ENCODE peak calls at places on chromosomes 3 and 15, in ten cellular contexts. R, X, Y, L, O, Q, B, U, K and N are unnamed samples.

GRCh38 chr3:141795719-141796435 is 32.7 kb downstream of the GRK7 start:
- DNase-seq in R (no peak), X (no peak), Y (no peak), L (no peak), O (no peak), Q (peak), B (peak), U (no peak), K (no peak), N (no peak)

GRCh38 chr15:56804908-56805307 is 71.6 kb upstream of the ZNF280D start:
- DNase-seq in R (no peak), X (no peak), Y (no peak), L (no peak), O (no peak), Q (peak), B (no peak), U (no peak), K (no peak), N (no peak)

GRCh38 chr3:61876797-61877196 is 315.4 kb downstream of the PTPRG start:
- DNase-seq in R (no peak), X (no peak), Y (no peak), L (no peak), O (no peak), Q (peak), B (no peak), U (no peak), K (no peak), N (no peak)

GRCh38 chr15:25176616-25176923 is 221.8 kb downstream of the SNRPN start:
- DNase-seq in R (peak), X (no peak), Y (peak), L (peak), O (no peak), Q (no peak), B (no peak), U (no peak), K (no peak), N (no peak)

GRCh38 chr3:46833346-46834300 is 29.6 kb downstream of the MYL3 start:
- DNase-seq in R (no peak), X (no peak), Y (no peak), L (peak), O (no peak), Q (no peak), B (no peak), U (no peak), K (no peak), N (no peak)

GRCh38 chr3:33490641-33491241 is 50.5 kb upstream of the UBP1 start:
- DNase-seq in R (no peak), X (no peak), Y (no peak), L (no peak), O (no peak), Q (peak), B (no peak), U (no peak), K (no peak), N (no peak)

GRCh38 chr15:42146551-42147430 is 9.6 kb downstream of the PLA2G4F start:
- DNase-seq in R (peak), X (no peak), Y (no peak), L (peak), O (no peak), Q (no peak), B (no peak), U (peak), K (no peak), N (peak)

GRCh38 chr3:114350690-114351089 is 56.9 kb downstream of the TIGIT start:
- DNase-seq in R (no peak), X (no peak), Y (no peak), L (peak), O (no peak), Q (no peak), B (no peak), U (no peak), K (no peak), N (no peak)

GRCh38 chr3:15460891-15461524 is 33.6 kb downstream of the EAF1 start:
- DNase-seq in R (no peak), X (no peak), Y (no peak), L (no peak), O (no peak), Q (no peak), B (no peak), U (no peak), K (no peak), N (no peak)

GRCh38 chr15:59501531-59502113 is 63.6 kb downstream of the FAM81A start:
- DNase-seq in R (peak), X (peak), Y (no peak), L (no peak), O (no peak), Q (peak), B (no peak), U (no peak), K (peak), N (no peak)

GRCh38 chr3:140472621-140473020 is 205.2 kb upstream of the TRIM42 start:
- DNase-seq in R (no peak), X (no peak), Y (no peak), L (no peak), O (no peak), Q (no peak), B (no peak), U (no peak), K (no peak), N (no peak)

GRCh38 chr3:99829844-99830243 is 12.2 kb downstream of the CMSS1 start:
- DNase-seq in R (no peak), X (no peak), Y (no peak), L (no peak), O (no peak), Q (no peak), B (no peak), U (no peak), K (no peak), N (no peak)

GRCh38 chr15:88896339-88897033 is 1.1 kb upstream of the HAPLN3 start:
- DNase-seq in R (no peak), X (no peak), Y (no peak), L (no peak), O (no peak), Q (no peak), B (no peak), U (no peak), K (peak), N (no peak)

GRCh38 chr3:58296269-58296668 is 9.8 kb upstream of the RPP14 start:
- DNase-seq in R (no peak), X (no peak), Y (no peak), L (no peak), O (no peak), Q (no peak), B (no peak), U (peak), K (no peak), N (no peak)

GRCh38 chr3:58298189-58298588 is 7.9 kb upstream of the RPP14 start:
- DNase-seq in R (no peak), X (no peak), Y (no peak), L (no peak), O (no peak), Q (no peak), B (no peak), U (no peak), K (no peak), N (no peak)

GRCh38 chr3:58296843-58297242 is 9.2 kb upstream of the RPP14 start:
- DNase-seq in R (no peak), X (no peak), Y (no peak), L (no peak), O (no peak), Q (no peak), B (no peak), U (no peak), K (no peak), N (no peak)

DNA sequence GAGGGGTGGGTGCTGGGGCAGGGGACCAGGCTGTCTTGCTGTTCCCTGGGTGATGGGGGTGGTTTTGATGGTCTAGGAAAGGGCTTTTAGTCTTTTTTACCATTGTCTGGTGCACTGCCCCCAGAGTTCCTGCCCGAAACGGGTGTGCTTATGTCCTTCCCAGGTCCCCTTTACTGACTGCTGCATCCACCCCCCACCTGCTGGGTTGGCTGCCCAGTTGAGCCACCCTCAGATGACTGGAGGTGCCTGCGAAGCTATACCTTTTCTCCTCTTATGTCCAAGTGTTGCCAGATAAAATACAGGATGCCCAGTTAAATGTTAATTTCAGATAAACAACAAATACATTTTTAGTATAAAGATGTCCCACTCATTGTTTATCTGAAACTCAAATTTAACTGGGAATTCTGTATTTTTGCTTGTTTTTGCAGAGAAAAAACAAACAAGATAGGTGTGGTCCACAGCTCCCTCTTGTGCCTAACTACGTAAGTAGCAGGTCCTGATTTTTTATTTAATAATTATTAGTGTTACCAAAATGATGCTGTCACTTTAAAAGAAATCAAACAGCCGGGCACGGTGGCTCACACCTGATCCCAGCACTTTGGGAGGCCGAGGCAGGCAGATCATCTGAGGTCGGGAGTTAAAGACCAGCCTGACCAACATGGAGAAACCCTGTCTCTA is 6.1 kb upstream of the RPP14 start:
- DNase-seq in R (no peak), X (peak), Y (no peak), L (no peak), O (no peak), Q (peak), B (no peak), U (no peak), K (no peak), N (no peak)
- TF ChIP-seq CTCF in R (peak), X (peak), Y (peak), L (peak), O (peak), Q (peak), B (peak), U (peak), K (peak), N (no peak)

GRCh38 chr3:186255703-186256331 is 106.2 kb downstream of the DGKG start:
- DNase-seq in R (peak), X (no peak), Y (no peak), L (peak), O (no peak), Q (no peak), B (peak), U (peak), K (peak), N (peak)
- TF ChIP-seq CTCF in R (peak), X (peak), Y (no peak), L (no peak), O (peak), Q (no peak), B (peak), U (peak), K (peak), N (no peak)

GRCh38 chr3:72977060-72977459 is 19.6 kb upstream of the PPP4R2 start:
- DNase-seq in R (no peak), X (no peak), Y (no peak), L (no peak), O (no peak), Q (peak), B (no peak), U (no peak), K (no peak), N (no peak)
- TF ChIP-seq CTCF in R (peak), X (no peak), Y (no peak), L (no peak), O (no peak), Q (no peak), B (no peak), U (no peak), K (peak), N (no peak)

GRCh38 chr3:179321585-179322322 is 1.1 kb upstream of the ZNF639 start:
- DNase-seq in R (no peak), X (peak), Y (no peak), L (no peak), O (no peak), Q (peak), B (no peak), U (no peak), K (peak), N (no peak)

GRCh38 chr3:179322481-179323196 is at the start of gene ZNF639:
- DNase-seq in R (peak), X (peak), Y (peak), L (peak), O (no peak), Q (peak), B (peak), U (peak), K (peak), N (peak)

GRCh38 chr3:179318876-179319275 is 4.0 kb upstream of the ZNF639 start:
- DNase-seq in R (no peak), X (no peak), Y (no peak), L (no peak), O (no peak), Q (no peak), B (no peak), U (no peak), K (no peak), N (no peak)

GRCh38 chr3:179324270-179324754 is 1.5 kb downstream of the ZNF639 start:
- DNase-seq in R (no peak), X (peak), Y (no peak), L (no peak), O (no peak), Q (peak), B (no peak), U (no peak), K (no peak), N (no peak)

DNA sequence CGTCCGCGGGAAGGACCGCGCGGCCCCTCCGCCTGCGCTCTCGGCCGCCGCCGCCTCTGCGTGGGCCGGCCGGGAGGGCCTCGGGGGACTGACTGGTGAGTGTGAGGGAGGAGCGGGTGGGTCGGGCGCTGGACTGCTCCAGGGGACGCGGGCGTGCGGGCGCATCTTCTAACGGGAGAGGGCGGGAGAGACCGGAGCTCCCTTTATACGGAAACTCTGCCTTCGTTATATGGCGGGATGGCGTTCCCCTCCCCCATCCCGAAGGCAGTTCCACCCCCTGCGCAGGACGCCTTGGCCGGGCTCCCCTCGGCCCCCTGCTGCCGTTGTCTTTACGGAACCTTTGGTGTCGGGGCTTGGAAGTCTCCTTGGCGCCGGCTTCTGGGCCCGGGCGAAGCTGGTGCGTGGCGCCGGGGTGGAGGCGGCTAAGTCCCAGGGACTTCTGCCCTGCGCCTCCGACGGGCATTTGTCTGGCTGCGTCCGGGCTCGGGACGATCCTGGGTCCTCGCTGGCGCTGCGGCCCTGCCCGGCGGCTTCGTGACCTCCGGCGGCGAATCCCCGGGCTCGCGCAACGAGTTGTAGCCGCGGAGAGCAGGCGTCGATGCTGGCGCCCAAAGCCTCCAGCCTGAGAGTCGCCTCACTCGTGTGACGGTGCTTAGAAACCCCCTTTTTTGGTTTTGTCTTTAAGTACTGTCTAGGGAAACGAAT is 518 bp downstream of the ZNF639 start:
- DNase-seq in R (peak), X (peak), Y (peak), L (peak), O (no peak), Q (peak), B (peak), U (peak), K (peak), N (no peak)
- TF ChIP-seq CTCF in R (no peak), X (no peak), Y (no peak), L (no peak), O (peak), Q (peak), B (no peak), U (peak), K (no peak), N (no peak)

GRCh38 chr3:185339945-185340344 is 23.0 kb upstream of the MAP3K13 start:
- DNase-seq in R (no peak), X (no peak), Y (no peak), L (no peak), O (no peak), Q (no peak), B (no peak), U (no peak), K (no peak), N (no peak)
- TF ChIP-seq CTCF in R (no peak), X (no peak), Y (no peak), L (no peak), O (no peak), Q (no peak), B (no peak), U (no peak), K (no peak), N (no peak)